ENCODE peak calls at places on chromosomes 3 and 15, in ten cellular contexts. M, Q, P, U, A, O, B, E, H and W are unnamed samples.

GRCh38 chr3:71495708-71496472 is 87.6 kb downstream of the FOXP1 start:
- DNase-seq in M (no peak), Q (no peak), P (no peak), U (peak), A (peak), O (no peak), B (peak), E (no peak), H (no peak), W (no peak)

GRCh38 chr3:191869738-191870418 is 408.9 kb downstream of the PYDC2 start:
- DNase-seq in M (no peak), Q (no peak), P (no peak), U (no peak), A (no peak), O (no peak), B (no peak), E (no peak), H (no peak), W (no peak)

GRCh38 chr3:180700941-180701340 is 21.7 kb upstream of the CCDC39 start:
- DNase-seq in M (no peak), Q (no peak), P (no peak), U (no peak), A (no peak), O (no peak), B (no peak), E (no peak), H (no peak), W (no peak)

GRCh38 chr3:17518189-17519059 is 224.0 kb downstream of the TBC1D5 start:
- DNase-seq in M (no peak), Q (no peak), P (no peak), U (no peak), A (peak), O (peak), B (no peak), E (no peak), H (no peak), W (no peak)

GRCh38 chr3:159458010-159458409 is 530.6 kb upstream of the IL12A start:
- DNase-seq in M (no peak), Q (no peak), P (no peak), U (peak), A (peak), O (no peak), B (peak), E (no peak), H (no peak), W (no peak)

GRCh38 chr15:75702431-75702830 is 10.2 kb downstream of the CSPG4 start:
- DNase-seq in M (no peak), Q (no peak), P (peak), U (no peak), A (no peak), O (no peak), B (no peak), E (no peak), H (no peak), W (no peak)

GRCh38 chr3:142802891-142803290 is 79.1 kb downstream of the TRPC1 start:
- DNase-seq in M (no peak), Q (no peak), P (no peak), U (no peak), A (no peak), O (no peak), B (no peak), E (no peak), H (no peak), W (no peak)

GRCh38 chr3:156674911-156675743 is 737 bp downstream of the TIPARP start:
- DNase-seq in M (peak), Q (peak), P (peak), U (no peak), A (peak), O (peak), B (no peak), E (peak), H (peak), W (peak)

GRCh38 chr3:58023536-58023935 is 15.3 kb downstream of the FLNB start:
- DNase-seq in M (no peak), Q (no peak), P (no peak), U (no peak), A (no peak), O (no peak), B (no peak), E (no peak), H (no peak), W (no peak)